ENCODE peak calls at places on chromosomes 6 and 20, in four cellular contexts. B, K, M and W are unnamed samples.

GRCh38 chr6:166330612-166331011 is 11.7 kb downstream of the SFT2D1 start:
- DNase-seq in K (peak), M (peak), B (no peak), W (peak)

GRCh38 chr6:152642578-152643375 is 5.6 kb upstream of the SYNE1 start:
- DNase-seq in M (peak), K (peak), B (no peak), W (peak)

GRCh38 chr6:113352029-113352801 is 504.9 kb upstream of the MARCKS start:
- DNase-seq in M (peak), B (no peak), K (no peak), W (no peak)

GRCh38 chr20:33787253-33787891 is 23.8 kb upstream of the CHMP4B start:
- DNase-seq in M (no peak), B (no peak), K (no peak), W (no peak)

GRCh38 chr6:155275808-155276480 is 12.1 kb downstream of the CLDN20 start:
- DNase-seq in B (no peak), M (peak), K (no peak), W (no peak)

GRCh38 chr6:38484656-38485055 is 155.1 kb downstream of the BTBD9 start:
- DNase-seq in M (no peak), B (no peak), K (no peak), W (no peak)

GRCh38 chr20:31903630-31904386 is 33.4 kb downstream of the TTLL9 start:
- DNase-seq in K (no peak), M (no peak), B (no peak), W (no peak)

GRCh38 chr20:57591289-57592229 is 28.7 kb downstream of the ZBP1 start:
- DNase-seq in K (no peak), M (no peak), B (no peak), W (no peak)

GRCh38 chr6:6006428-6007310 is at the start of gene NRN1:
- DNase-seq in B (no peak), K (no peak), M (no peak), W (peak)

GRCh38 chr6:100518588-100518987 is 53.9 kb upstream of the SIM1 start:
- DNase-seq in M (no peak), B (no peak), K (no peak), W (no peak)